ENCODE peak calls at places on chromosomes 2 and 18, in eight cellular contexts. R is stomach, Z is tibial artery, A is AG04450, K is psoas muscle, T is adrenal gland, S is brain microvascular endothelial cell, X is heart right ventricle. V is an unnamed sample. For H3K27me3, the result is how much of the 10 kb centered on the place peaks cover.

GRCh38 chr2:57180042-57180567 is 866.5 kb upstream of the VRK2 start:
- DNase-seq in R (no peak), Z (no peak), A (no peak), K (no peak), T (no peak), S (peak), X (no peak), V (no peak)

GRCh38 chr18:49726564-49726963 is 86.8 kb downstream of the ACAA2 start:
- DNase-seq in R (no peak), Z (peak), A (no peak), K (no peak), T (no peak), S (no peak), X (no peak), V (no peak)

GRCh38 chr18:45608400-45608799 is 6.9 kb upstream of the SLC14A2 start:
- DNase-seq in R (no peak), Z (no peak), A (no peak), K (no peak), T (no peak), S (no peak), X (no peak), V (no peak)

GRCh38 chr18:59870623-59871130 is 29.1 kb upstream of the PMAIP1 start:
- DNase-seq in R (no peak), Z (no peak), A (no peak), K (no peak), T (no peak), S (no peak), X (no peak), V (no peak)

GRCh38 chr2:130819915-130820861 is 16.5 kb upstream of the ARHGEF4 start:
- DNase-seq in R (no peak), Z (peak), A (no peak), K (no peak), T (no peak), S (no peak), X (peak), V (no peak)

GRCh38 chr18:59787998-59788875 is 91.0 kb upstream of the CCBE1 start:
- DNase-seq in R (no peak), Z (no peak), A (no peak), K (no peak), T (peak), S (peak), X (no peak), V (no peak)

GRCh38 chr2:185268651-185269050 is 470.0 kb upstream of the FSIP2 start:
- DNase-seq in R (no peak), Z (no peak), A (no peak), K (no peak), T (no peak), S (no peak), X (no peak), V (no peak)

GRCh38 chr2:65275141-65275540 is 47.5 kb downstream of the ACTR2 start:
- DNase-seq in R (no peak), Z (no peak), A (no peak), K (no peak), T (no peak), S (no peak), X (no peak), V (no peak)

GRCh38 chr2:105454801-105455485 is 56.1 kb upstream of the FHL2 start:
- DNase-seq in R (peak), Z (peak), A (no peak), K (no peak), T (peak), S (peak), X (no peak), V (no peak)

GRCh38 chr2:113831156-113831555 is 58.7 kb upstream of the ACTR3 start:
- DNase-seq in R (no peak), Z (no peak), A (no peak), K (no peak), T (no peak), S (no peak), X (no peak), V (no peak)

GRCh38 chr2:94762600-94762999 is 108.6 kb upstream of the TEKT4 start:
- DNase-seq in R (no peak), Z (no peak), A (no peak), K (no peak), T (no peak), S (no peak), X (no peak), V (no peak)

GRCh38 chr2:170024721-170025120 is 153.2 kb upstream of the MYO3B start:
- DNase-seq in R (no peak), Z (no peak), A (no peak), K (no peak), T (no peak), S (no peak), X (no peak), V (no peak)

GRCh38 chr2:226544581-226545210 is 254.9 kb downstream of the IRS1 start:
- DNase-seq in R (no peak), Z (no peak), A (no peak), K (no peak), T (no peak), S (no peak), X (no peak), V (no peak)

GRCh38 chr2:192749606-192750200 is 555.0 kb upstream of the TMEFF2 start:
- DNase-seq in R (no peak), Z (no peak), A (no peak), K (no peak), T (no peak), S (no peak), X (no peak), V (no peak)

GRCh38 chr2:71235930-71236587 is 9.2 kb upstream of the PAIP2B start:
- DNase-seq in R (no peak), Z (no peak), A (no peak), K (no peak), T (no peak), S (no peak), X (no peak), V (no peak)

GRCh38 chr2:109410021-109410815 is 203.5 kb downstream of the SEPTIN10 start:
- DNase-seq in R (no peak), Z (peak), A (no peak), K (peak), T (no peak), S (no peak), X (no peak), V (no peak)

GRCh38 chr2:238162516-238163441 is 4.0 kb downstream of the ERFE start:
- DNase-seq in R (no peak), Z (peak), A (no peak), K (peak), T (peak), S (no peak), X (no peak), V (no peak)

GRCh38 chr2:113058411-113058994 is 495 bp upstream of the IL36RN start:
- DNase-seq in R (no peak), Z (no peak), A (no peak), K (no peak), T (no peak), S (no peak), X (no peak), V (no peak)

GRCh38 chr18:35524236-35524635 is 26.5 kb upstream of the INO80C start:
- DNase-seq in R (no peak), Z (peak), A (no peak), K (no peak), T (peak), S (no peak), X (no peak), V (no peak)

GRCh38 chr2:163518762-163519161 is 217.0 kb downstream of the FIGN start:
- DNase-seq in R (no peak), Z (no peak), A (no peak), K (no peak), T (no peak), S (no peak), X (no peak), V (no peak)

GRCh38 chr2:15383695-15384350 is 177.3 kb downstream of the NBAS start:
- DNase-seq in R (no peak), Z (no peak), A (no peak), K (no peak), T (no peak), S (no peak), X (no peak), V (no peak)

GRCh38 chr18:63162271-63163014 is 157.1 kb downstream of the BCL2 start:
- DNase-seq in R (peak), Z (no peak), A (no peak), K (no peak), T (no peak), S (peak), X (no peak), V (no peak)

GRCh38 chr2:136765256-136765735 is at the start of gene THSD7B:
- DNase-seq in R (no peak), Z (no peak), A (no peak), K (no peak), T (no peak), S (no peak), X (no peak), V (no peak)

GRCh38 chr2:224952942-224953657 is 89.2 kb downstream of the DOCK10 start:
- DNase-seq in R (no peak), Z (no peak), A (no peak), K (no peak), T (no peak), S (no peak), X (no peak), V (peak)

GRCh38 chr2:223044916-223045700 is 6.9 kb upstream of the KCNE4 start:
- DNase-seq in R (no peak), Z (no peak), A (no peak), K (no peak), T (no peak), S (no peak), X (no peak), V (no peak)

GRCh38 chr2:135803276-135803675 is 33.7 kb downstream of the LCT start:
- DNase-seq in R (no peak), Z (no peak), A (no peak), K (no peak), T (no peak), S (no peak), X (no peak), V (no peak)

GRCh38 chr2:230323385-230324106 is 3.4 kb upstream of the SP140L start:
- DNase-seq in R (no peak), Z (no peak), A (no peak), K (no peak), T (no peak), S (no peak), X (no peak), V (no peak)

DNA sequence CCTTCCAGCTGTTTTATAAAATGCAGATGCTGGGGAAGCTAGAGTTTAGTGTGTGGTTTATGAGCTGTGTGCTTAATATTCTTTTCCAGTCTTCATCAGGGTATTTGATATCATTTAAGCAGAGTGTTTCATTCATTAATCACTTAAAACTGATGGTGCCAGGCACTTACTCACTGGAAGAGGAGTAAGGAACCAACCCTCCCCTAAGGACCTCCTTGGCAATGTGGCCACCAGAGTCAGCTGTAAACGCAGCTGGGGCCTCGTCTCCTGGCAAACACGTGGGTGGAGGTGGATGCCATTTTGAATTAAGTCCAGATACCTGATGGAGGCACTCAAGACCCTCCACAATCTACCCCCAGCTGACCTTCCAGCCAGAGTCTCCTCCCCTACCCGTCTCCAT is 331.6 kb downstream of the CLIP4 start:
- DNase-seq in R (no peak), Z (no peak), A (no peak), K (no peak), T (no peak), S (no peak), X (no peak), V (no peak)
- H3K27me3 ChIP-seq in R (under half), Z (under half), A (under half), K (under half), T (under half), S (under half), X (under half), V (under half)

GRCh38 chr2:118991554-118991953 is 49.6 kb downstream of the MARCO start:
- DNase-seq in R (peak), Z (no peak), A (no peak), K (no peak), T (no peak), S (no peak), X (no peak), V (no peak)
- H3K4me3 ChIP-seq in R (no peak), Z (no peak), A (no peak), K (no peak), T (no peak), S (no peak), X (no peak), V (no peak)

DNA sequence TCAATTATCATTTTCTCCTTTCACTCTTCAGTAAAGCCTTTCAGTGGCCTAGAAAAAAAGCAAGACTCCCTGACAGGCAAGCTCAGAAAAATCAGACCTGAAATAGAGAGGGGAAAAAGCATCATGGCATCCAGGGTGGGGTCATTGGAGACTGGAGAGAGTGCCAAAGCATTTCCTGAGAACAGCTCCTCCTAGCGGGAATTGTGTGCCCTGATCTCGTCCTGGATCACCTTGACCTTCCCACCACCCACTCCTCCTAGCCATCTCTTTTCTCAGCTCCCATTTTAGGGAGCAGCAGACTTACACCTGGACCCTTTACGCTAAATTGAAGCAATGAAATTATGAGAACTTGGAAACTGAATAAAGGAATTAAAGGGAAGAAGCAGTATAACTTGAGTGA is 176.6 kb downstream of the VWC2L start:
- DNase-seq in R (no peak), Z (no peak), A (no peak), K (no peak), T (no peak), S (no peak), X (no peak), V (no peak)
- TF ChIP-seq CTCF in R (no peak), Z (no peak), A (no peak), K (no peak), T (no peak), S (peak), X (no peak), V (no peak)

GRCh38 chr2:202035941-202036372 is 2.3 kb downstream of the FZD7 start:
- DNase-seq in R (no peak), Z (peak), A (no peak), K (peak), T (no peak), S (no peak), X (no peak), V (no peak)

GRCh38 chr2:202038471-202039277 is 5.0 kb downstream of the FZD7 start:
- DNase-seq in R (no peak), Z (no peak), A (no peak), K (peak), T (peak), S (peak), X (no peak), V (no peak)

GRCh38 chr2:202037086-202037485 is 3.4 kb downstream of the FZD7 start:
- DNase-seq in R (no peak), Z (no peak), A (no peak), K (no peak), T (no peak), S (no peak), X (no peak), V (no peak)

GRCh38 chr2:202035089-202035940 is 1.7 kb downstream of the FZD7 start:
- DNase-seq in R (peak), Z (peak), A (no peak), K (peak), T (peak), S (peak), X (peak), V (no peak)

DNA sequence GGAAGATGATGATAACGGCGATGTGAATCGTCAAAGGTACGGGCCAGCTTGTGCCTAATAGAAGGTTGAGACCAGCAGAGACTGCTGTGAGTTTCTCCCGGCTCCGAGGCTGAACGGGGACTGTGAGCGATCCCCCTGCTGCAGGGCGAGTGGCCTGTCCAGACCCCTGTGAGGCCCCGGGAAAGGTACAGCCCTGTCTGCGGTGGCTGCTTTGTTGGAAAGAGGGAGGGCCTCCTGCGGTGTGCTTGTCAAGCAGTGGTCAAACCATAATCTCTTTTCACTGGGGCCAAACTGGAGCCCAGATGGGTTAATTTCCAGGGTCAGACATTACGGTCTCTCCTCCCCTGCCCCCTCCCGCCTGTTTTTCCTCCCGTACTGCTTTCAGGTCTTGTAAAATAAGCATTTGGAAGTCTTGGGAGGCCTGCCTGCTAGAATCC is 3.0 kb downstream of the FZD7 start:
- DNase-seq in R (no peak), Z (no peak), A (no peak), K (no peak), T (no peak), S (no peak), X (no peak), V (no peak)
- H3K27me3 ChIP-seq in R (half or more), Z (under half), A (under half), K (under half), T (under half), S (under half), X (half or more), V (under half)